ENCODE peak calls at places on chromosomes 7 and 10, in seven cellular contexts. K is stimulated activated CD8-positive, alpha-beta memory T cell treated with anti-CD3 and anti-CD28 coated beads, Interleukin-2, amount 100 ng/mL, for 1 hour; R is EH; F is NCI-H1930; W is activated CD4-positive, alpha-beta T cell treated with anti-CD3 and anti-CD28 coated beads, Interleukin-2, amount 10 ng/mL, durations not matched to agents 7 days and 5 days; M is bronchial epithelial cell; Y is sigmoid colon. U is an unnamed sample.

GRCh38 chr10:129851941-129852650 is 112.0 kb downstream of the EBF3 start:
- DNase-seq in R (no peak), F (no peak), Y (no peak), M (no peak), K (no peak), W (no peak), U (no peak)

GRCh38 chr7:128236924-128237586 is 4.0 kb upstream of the LEP start:
- DNase-seq in K (no peak), F (no peak), R (peak), Y (no peak), W (peak), M (peak), U (peak)

GRCh38 chr10:84097787-84098353 is 41.4 kb upstream of the GHITM start:
- DNase-seq in Y (no peak), M (peak), W (no peak), R (peak), K (no peak), F (no peak), U (peak)

GRCh38 chr7:100430450-100431285 is 1.0 kb downstream of the MEPCE start:
- DNase-seq in W (peak), M (no peak), Y (peak), R (peak), K (no peak), F (no peak), U (peak)

GRCh38 chr7:4103352-4104091 is 578.6 kb upstream of the FOXK1 start:
- DNase-seq in K (no peak), Y (no peak), R (no peak), M (no peak), W (no peak), F (no peak), U (no peak)

GRCh38 chr7:53218730-53219504 is 183.5 kb downstream of the POM121L12 start:
- DNase-seq in W (no peak), R (no peak), K (no peak), Y (no peak), M (no peak), F (peak), U (no peak)

GRCh38 chr10:46555713-46556514 is 544 bp downstream of the GPRIN2 start:
- DNase-seq in R (no peak), F (no peak), K (no peak), W (peak), Y (peak), M (no peak), U (peak)

GRCh38 chr10:227014-227413 is 91.8 kb downstream of the ZMYND11 start:
- DNase-seq in R (peak), K (no peak), Y (no peak), F (no peak), W (no peak), M (peak), U (no peak)

GRCh38 chr7:69123003-69123402 is 475.3 kb upstream of the AUTS2 start:
- DNase-seq in M (no peak), K (no peak), F (no peak), W (no peak), R (no peak), Y (no peak), U (no peak)

GRCh38 chr10:3832022-3832786 is 47.2 kb upstream of the KLF6 start:
- DNase-seq in F (no peak), Y (no peak), R (no peak), M (no peak), K (no peak), W (no peak), U (no peak)

GRCh38 chr10:112261281-112261822 is 21.8 kb upstream of the TECTB start:
- DNase-seq in W (no peak), Y (no peak), K (no peak), R (peak), M (peak), F (no peak), U (peak)

GRCh38 chr7:128266891-128267839 is 26.1 kb downstream of the LEP start:
- DNase-seq in Y (peak), R (peak), M (peak), W (no peak), K (no peak), F (peak), U (peak)

GRCh38 chr7:90530263-90530662 is 60.8 kb downstream of the PTTG1IP2 start:
- DNase-seq in Y (no peak), F (no peak), R (peak), W (no peak), M (peak), K (no peak), U (peak)

GRCh38 chr7:140390466-140391190 is 7.7 kb downstream of the SLC37A3 start:
- DNase-seq in F (no peak), Y (peak), R (peak), W (peak), M (no peak), K (no peak), U (peak)

GRCh38 chr7:33677556-33677955 is 227.8 kb upstream of the BMPER start:
- DNase-seq in K (no peak), F (no peak), M (peak), W (no peak), R (peak), Y (no peak), U (no peak)

GRCh38 chr10:42734537-42734936 is 48.1 kb upstream of the BMS1 start:
- DNase-seq in Y (no peak), R (peak), W (no peak), F (no peak), M (no peak), K (no peak), U (no peak)

GRCh38 chr7:42906181-42906580 is 5.7 kb downstream of the C7orf25 start:
- DNase-seq in R (no peak), F (no peak), K (no peak), M (no peak), W (no peak), Y (no peak), U (no peak)

GRCh38 chr10:102611514-102612095 is 32.7 kb upstream of the TRIM8 start:
- DNase-seq in W (no peak), R (peak), F (no peak), Y (peak), M (peak), K (no peak), U (no peak)

GRCh38 chr10:131215776-131216175 is 95.7 kb downstream of the TCERG1L start:
- DNase-seq in W (no peak), R (no peak), M (no peak), Y (no peak), K (no peak), F (no peak), U (no peak)

GRCh38 chr7:116772423-116772852 is 89.9 kb upstream of the CAPZA2 start:
- DNase-seq in K (no peak), R (peak), Y (no peak), F (no peak), M (peak), W (no peak), U (peak)

GRCh38 chr10:25050402-25050801 is 34.0 kb downstream of the THNSL1 start:
- DNase-seq in Y (no peak), M (no peak), F (no peak), W (no peak), K (no peak), R (no peak), U (peak)

GRCh38 chr10:123560301-123561144 is 105.6 kb upstream of the GPR26 start:
- DNase-seq in M (no peak), K (no peak), R (no peak), F (no peak), W (no peak), Y (peak), U (no peak)

GRCh38 chr10:101071266-101071884 is 9.6 kb downstream of the KAZALD1 start:
- DNase-seq in R (peak), K (no peak), Y (peak), M (peak), W (no peak), F (no peak), U (peak)

GRCh38 chr7:15854841-15855576 is 168.5 kb upstream of the MEOX2 start:
- DNase-seq in R (peak), Y (no peak), F (no peak), M (peak), W (no peak), K (no peak), U (peak)

GRCh38 chr7:149005427-149006344 is 22.6 kb downstream of the PDIA4 start:
- DNase-seq in F (peak), K (peak), R (peak), M (peak), W (peak), Y (peak), U (peak)

GRCh38 chr7:22001345-22002004 is 55.8 kb upstream of the CDCA7L start:
- DNase-seq in R (peak), W (peak), K (no peak), F (peak), Y (no peak), M (peak), U (peak)

GRCh38 chr7:19508821-19509220 is 200.0 kb downstream of the POLR1F start:
- DNase-seq in K (no peak), W (no peak), M (no peak), Y (no peak), F (no peak), R (no peak), U (no peak)

GRCh38 chr10:111129348-111129747 is 52.5 kb downstream of the ADRA2A start:
- DNase-seq in R (no peak), W (no peak), K (no peak), F (no peak), Y (no peak), M (no peak), U (no peak)

GRCh38 chr10:14605231-14605925 is 169.3 kb downstream of the FAM107B start:
- DNase-seq in W (peak), K (no peak), F (no peak), R (peak), M (peak), Y (no peak), U (no peak)

GRCh38 chr7:98641646-98642489 is 24.8 kb downstream of the NPTX2 start:
- DNase-seq in K (no peak), R (no peak), F (no peak), W (no peak), M (no peak), Y (no peak), U (peak)

GRCh38 chr10:81108516-81109199 is 571.0 kb downstream of the SH2D4B start:
- DNase-seq in R (no peak), F (peak), Y (no peak), M (peak), W (no peak), K (no peak), U (no peak)

GRCh38 chr7:37287093-37287492 is 161.6 kb downstream of the ELMO1 start:
- DNase-seq in Y (no peak), F (peak), R (no peak), M (peak), K (no peak), W (no peak), U (no peak)

GRCh38 chr7:1638113-1638726 is 31.9 kb upstream of the ELFN1 start:
- DNase-seq in Y (no peak), F (no peak), W (no peak), M (no peak), K (no peak), R (no peak), U (peak)

GRCh38 chr7:109915670-109916069 is 1175.3 kb upstream of the LRRN3 start:
- DNase-seq in K (no peak), M (no peak), F (no peak), R (no peak), Y (no peak), W (no peak), U (no peak)

GRCh38 chr10:120477006-120477722 is 20.1 kb downstream of the PLPP4 start:
- DNase-seq in M (peak), F (no peak), R (peak), Y (no peak), K (no peak), W (no peak), U (no peak)

U was measured in cardiac muscle cell.